ENCODE peak calls at places on chromosomes 4 and X, in four cellular contexts. H is mesenchymal stem cell, X is GM13977, Q is NB4. V is an unnamed sample.

GRCh38 chr4:88605744-88606143 is 13.5 kb downstream of the HERC3 start:
- DNase-seq in Q (no peak), H (no peak), X (no peak), V (no peak)

GRCh38 chr4:61003301-61003700 is 196.8 kb upstream of the ADGRL3 start:
- DNase-seq in H (no peak), Q (no peak), X (no peak), V (no peak)

GRCh38 chrX:71632923-71633657 is 14.8 kb upstream of the CXCR3 start:
- DNase-seq in H (no peak), X (no peak), Q (no peak), V (no peak)

GRCh38 chrX:8349816-8350544 is 114.7 kb upstream of the VCX3B start:
- DNase-seq in H (no peak), Q (no peak), X (no peak), V (no peak)

GRCh38 chrX:30971761-30972603 is 82.9 kb upstream of the TAB3 start:
- DNase-seq in X (peak; percentile 50), Q (peak; percentile 52), H (peak; percentile 29), V (peak; percentile 10)

GRCh38 chr4:76779740-76780459 is 118.0 kb downstream of the SOWAHB start:
- DNase-seq in H (no peak), X (no peak), Q (peak; percentile 17), V (no peak)

GRCh38 chr4:187317799-187318198 is 594.1 kb upstream of the FAT1 start:
- DNase-seq in Q (no peak), X (no peak), H (no peak), V (no peak)

GRCh38 chrX:153495362-153495751 is 577 bp downstream of the BGN start:
- DNase-seq in Q (no peak), H (no peak), X (no peak), V (no peak)

GRCh38 chrX:154751121-154751668 is 318 bp upstream of the GAB3 start:
- DNase-seq in H (no peak), Q (peak; percentile 74), X (no peak), V (no peak)

GRCh38 chr4:98908182-98908581 is 20.8 kb downstream of the EIF4E start:
- DNase-seq in H (no peak), Q (no peak), X (no peak), V (no peak)

GRCh38 chr4:51943221-51943620 is 76.9 kb downstream of the LRRC66 start:
- DNase-seq in H (peak; percentile 9), Q (no peak), X (no peak), V (no peak)

GRCh38 chrX:106931831-106932491 is 11.8 kb downstream of the CLDN2 start:
- DNase-seq in X (no peak), H (peak; percentile 58), Q (no peak), V (no peak)

GRCh38 chrX:20711366-20711765 is 444.7 kb upstream of the RPS6KA3 start:
- DNase-seq in Q (no peak), X (no peak), H (no peak), V (no peak)

GRCh38 chr4:105894570-105895323 is 524 bp upstream of the NPNT start:
- DNase-seq in X (peak; percentile 45), Q (no peak), H (peak; percentile 3), V (peak; percentile 14)

GRCh38 chr4:36053931-36054330 is 190.4 kb downstream of the ARAP2 start:
- DNase-seq in X (no peak), H (peak; percentile 11), Q (no peak), V (no peak)

GRCh38 chr4:39502034-39502658 is 25.1 kb downstream of the UGDH start:
- DNase-seq in Q (no peak), H (peak; percentile 22), X (no peak), V (no peak)

GRCh38 chr4:149465941-149466340 is 349.7 kb downstream of the IQCM start:
- DNase-seq in Q (no peak), H (no peak), X (no peak), V (no peak)

GRCh38 chr4:77921701-77922100 is 59.1 kb downstream of the MRPL1 start:
- DNase-seq in Q (no peak), X (no peak), H (peak; percentile 89), V (no peak)

GRCh38 chrX:68830486-68831404 is 1.9 kb downstream of the EFNB1 start:
- DNase-seq in Q (no peak), H (no peak), X (no peak), V (no peak)

GRCh38 chrX:85052207-85052606 is 48.5 kb downstream of the APOOL start:
- DNase-seq in X (no peak), Q (no peak), H (peak; percentile 22), V (no peak)

GRCh38 chr4:165873298-165874071 is 448 bp downstream of the TLL1 start:
- DNase-seq in X (peak; percentile 36), H (peak; percentile 30), Q (no peak), V (peak; percentile 17)

GRCh38 chr4:109079177-109079576 is 223.3 kb downstream of the COL25A1 start:
- DNase-seq in H (peak; percentile 68), Q (no peak), X (no peak), V (no peak)

GRCh38 chrX:14027031-14027430 is 2.7 kb downstream of the GEMIN8 start:
- DNase-seq in Q (peak; percentile 13), H (no peak), X (no peak), V (no peak)

GRCh38 chr4:65825121-65825520 is 154.8 kb upstream of the EPHA5 start:
- DNase-seq in Q (peak; percentile 1), H (peak; percentile 44), X (no peak), V (no peak)

GRCh38 chr4:26161030-26161824 is 159.6 kb upstream of the RBPJ start:
- DNase-seq in Q (peak; percentile 52), H (no peak), X (no peak), V (no peak)

GRCh38 chrX:77087529-77088169 is 359.5 kb upstream of the FGF16 start:
- DNase-seq in X (no peak), Q (no peak), H (no peak), V (no peak)

GRCh38 chr4:15677507-15677988 is 4.1 kb upstream of the FAM200B start:
- DNase-seq in H (peak; percentile 62), Q (no peak), X (no peak), V (no peak)

GRCh38 chr4:76095568-76095967 is 21.1 kb downstream of the ART3 start:
- DNase-seq in Q (no peak), X (no peak), H (no peak), V (no peak)

GRCh38 chrX:9339603-9340569 is 125.0 kb upstream of the TBL1X start:
- DNase-seq in H (peak; percentile 45), X (no peak), Q (peak; percentile 40), V (no peak)

V was measured in GM12891.